ENCODE peak calls at places on chromosomes 5 and 9, in five cellular contexts. One of them, this sample, is unnamed.
A peak's percentile ranks its signal among the peaks of the same experiment; 100 is the strongest.

GRCh38 chr9:135566552-135566951 is 5.0 kb downstream of the PAEP start:
- DNase-seq in NCI-H1092 treated with DMSO at 0.1 percent for 48 hours: no peak
- DNase-seq in D341Med: peak; percentile 22
- DNase-seq in adrenal gland: no peak
- DNase-seq in HuH-7: no peak
- DNase-seq in this sample: no peak

GRCh38 chr5:73189816-73190451 is 16.9 kb downstream of the TMEM174 start:
- DNase-seq in NCI-H1092 treated with DMSO at 0.1 percent for 48 hours: peak; percentile 21
- DNase-seq in D341Med: peak; percentile 50
- DNase-seq in adrenal gland: peak; percentile 37
- DNase-seq in HuH-7: no peak
- DNase-seq in this sample: no peak

GRCh38 chr9:119283118-119283794 is 86.0 kb downstream of the BRINP1 start:
- DNase-seq in NCI-H1092 treated with DMSO at 0.1 percent for 48 hours: no peak
- DNase-seq in D341Med: no peak
- DNase-seq in adrenal gland: peak; percentile 13
- DNase-seq in HuH-7: no peak
- DNase-seq in this sample: no peak

GRCh38 chr5:167232675-167233074 is 1058.8 kb upstream of the WWC1 start:
- DNase-seq in NCI-H1092 treated with DMSO at 0.1 percent for 48 hours: no peak
- DNase-seq in D341Med: no peak
- DNase-seq in adrenal gland: no peak
- DNase-seq in HuH-7: no peak
- DNase-seq in this sample: no peak

GRCh38 chr5:16446993-16447392 is 18.6 kb downstream of the ZNF622 start:
- DNase-seq in NCI-H1092 treated with DMSO at 0.1 percent for 48 hours: no peak
- DNase-seq in D341Med: peak; percentile 73
- DNase-seq in adrenal gland: no peak
- DNase-seq in HuH-7: no peak
- DNase-seq in this sample: no peak

GRCh38 chr9:16524823-16525222 is 345.6 kb downstream of the BNC2 start:
- DNase-seq in NCI-H1092 treated with DMSO at 0.1 percent for 48 hours: no peak
- DNase-seq in D341Med: no peak
- DNase-seq in adrenal gland: no peak
- DNase-seq in HuH-7: no peak
- DNase-seq in this sample: no peak

GRCh38 chr9:123000371-123001068 is 32.9 kb upstream of the GPR21 start:
- DNase-seq in NCI-H1092 treated with DMSO at 0.1 percent for 48 hours: no peak
- DNase-seq in D341Med: no peak
- DNase-seq in adrenal gland: no peak
- DNase-seq in HuH-7: no peak
- DNase-seq in this sample: no peak

GRCh38 chr9:111023090-111023489 is 15.2 kb downstream of the LPAR1 start:
- DNase-seq in NCI-H1092 treated with DMSO at 0.1 percent for 48 hours: no peak
- DNase-seq in D341Med: no peak
- DNase-seq in adrenal gland: no peak
- DNase-seq in HuH-7: no peak
- DNase-seq in this sample: no peak

GRCh38 chr5:82396871-82397514 is 118.8 kb upstream of the RPS23 start:
- DNase-seq in NCI-H1092 treated with DMSO at 0.1 percent for 48 hours: peak; percentile 66
- DNase-seq in D341Med: no peak
- DNase-seq in adrenal gland: peak; percentile 76
- DNase-seq in HuH-7: peak; percentile 21
- DNase-seq in this sample: peak; percentile 86

GRCh38 chr9:92176068-92176799 is 61.0 kb upstream of the SPTLC1 start:
- DNase-seq in NCI-H1092 treated with DMSO at 0.1 percent for 48 hours: no peak
- DNase-seq in D341Med: no peak
- DNase-seq in adrenal gland: no peak
- DNase-seq in HuH-7: peak; percentile 42
- DNase-seq in this sample: no peak

GRCh38 chr9:28004900-28005299 is 431.6 kb upstream of the C9orf72 start:
- DNase-seq in NCI-H1092 treated with DMSO at 0.1 percent for 48 hours: no peak
- DNase-seq in D341Med: no peak
- DNase-seq in adrenal gland: no peak
- DNase-seq in HuH-7: no peak
- DNase-seq in this sample: no peak

GRCh38 chr9:38360880-38361836 is 31.3 kb upstream of the ALDH1B1 start:
- DNase-seq in NCI-H1092 treated with DMSO at 0.1 percent for 48 hours: peak; percentile 14
- DNase-seq in D341Med: no peak
- DNase-seq in adrenal gland: no peak
- DNase-seq in HuH-7: no peak
- DNase-seq in this sample: no peak

GRCh38 chr5:35919191-35919590 is 19.2 kb downstream of the CAPSL start:
- DNase-seq in NCI-H1092 treated with DMSO at 0.1 percent for 48 hours: no peak
- DNase-seq in D341Med: no peak
- DNase-seq in adrenal gland: peak; percentile 27
- DNase-seq in HuH-7: no peak
- DNase-seq in this sample: no peak

GRCh38 chr9:114394523-114395193 is 6.9 kb upstream of the AKNA start:
- DNase-seq in NCI-H1092 treated with DMSO at 0.1 percent for 48 hours: peak; percentile 24
- DNase-seq in D341Med: no peak
- DNase-seq in adrenal gland: no peak
- DNase-seq in HuH-7: no peak
- DNase-seq in this sample: no peak

GRCh38 chr5:56024810-56025302 is 30.1 kb upstream of the IL6ST start:
- DNase-seq in NCI-H1092 treated with DMSO at 0.1 percent for 48 hours: no peak
- DNase-seq in D341Med: no peak
- DNase-seq in adrenal gland: no peak
- DNase-seq in HuH-7: no peak
- DNase-seq in this sample: no peak

GRCh38 chr5:123092696-123093095 is 3.7 kb downstream of the PRDM6 start:
- DNase-seq in NCI-H1092 treated with DMSO at 0.1 percent for 48 hours: no peak
- DNase-seq in D341Med: no peak
- DNase-seq in adrenal gland: no peak
- DNase-seq in HuH-7: no peak
- DNase-seq in this sample: no peak

GRCh38 chr5:173707392-173707791 is 90.9 kb upstream of the BOD1 start:
- DNase-seq in NCI-H1092 treated with DMSO at 0.1 percent for 48 hours: no peak
- DNase-seq in D341Med: no peak
- DNase-seq in adrenal gland: peak; percentile 92
- DNase-seq in HuH-7: no peak
- DNase-seq in this sample: no peak

GRCh38 chr9:116442528-116442927 is 244.6 kb upstream of the TRIM32 start:
- DNase-seq in NCI-H1092 treated with DMSO at 0.1 percent for 48 hours: no peak
- DNase-seq in D341Med: no peak
- DNase-seq in adrenal gland: no peak
- DNase-seq in HuH-7: no peak
- DNase-seq in this sample: no peak

GRCh38 chr9:19408693-19409405 is at the start of gene ACER2:
- DNase-seq in NCI-H1092 treated with DMSO at 0.1 percent for 48 hours: peak; percentile 94
- DNase-seq in D341Med: peak; percentile 98
- DNase-seq in adrenal gland: peak; percentile 96
- DNase-seq in HuH-7: peak; percentile 67
- DNase-seq in this sample: peak; percentile 90